ENCODE peak calls at places on chromosome 17, in eight cellular contexts. Y, V, T, B, G, S, X and N are unnamed samples.
A peak's percentile ranks its signal among the peaks of the same experiment; 100 is the strongest.

GRCh38 chr17:76240461-76241204 is at the start of gene RNF157:
- DNase-seq in V (peak; percentile 49), T (no peak), G (peak; percentile 68), B (peak; percentile 83), S (peak; percentile 50), X (peak; percentile 58), Y (peak; percentile 76), N (peak; percentile 93)

GRCh38 chr17:47239663-47240374 is 13.8 kb upstream of the ITGB3 start:
- DNase-seq in T (peak; percentile 100), X (peak; percentile 5), G (no peak), V (no peak), S (no peak), B (peak; percentile 46), Y (no peak), N (no peak)

GRCh38 chr17:17205368-17206148 is 575 bp downstream of the PLD6 start:
- DNase-seq in T (no peak), X (no peak), S (no peak), V (peak; percentile 28), G (peak; percentile 76), B (peak; percentile 42), Y (peak; percentile 80), N (no peak)

GRCh38 chr17:15955793-15956541 is 11.0 kb downstream of the ADORA2B start:
- DNase-seq in G (no peak), S (no peak), B (no peak), T (no peak), V (no peak), Y (no peak), X (no peak), N (peak; percentile 61)

GRCh38 chr17:35778641-35779196 is 16.7 kb downstream of the MMP28 start:
- DNase-seq in T (no peak), B (no peak), V (no peak), S (no peak), G (no peak), X (no peak), Y (no peak), N (no peak)

GRCh38 chr17:1627219-1627986 is 1.2 kb downstream of the SLC43A2 start:
- DNase-seq in X (peak; percentile 80), V (no peak), T (no peak), Y (no peak), S (no peak), G (peak; percentile 87), B (peak; percentile 42), N (peak; percentile 83)

GRCh38 chr17:49252148-49252682 is 21.6 kb upstream of the PHOSPHO1 start:
- DNase-seq in Y (no peak), X (no peak), S (no peak), B (no peak), V (no peak), G (no peak), T (no peak), N (peak; percentile 72)

GRCh38 chr17:69012895-69013805 is 47.6 kb downstream of the ABCA9 start:
- DNase-seq in G (no peak), Y (no peak), T (peak; percentile 8), X (no peak), S (no peak), B (no peak), V (no peak), N (no peak)

GRCh38 chr17:53496356-53496755 is 326.4 kb upstream of the KIF2B start:
- DNase-seq in T (no peak), S (no peak), B (no peak), Y (no peak), G (no peak), V (no peak), X (no peak), N (no peak)

GRCh38 chr17:39767147-39767546 is 29.4 kb downstream of the GRB7 start:
- DNase-seq in Y (no peak), S (no peak), V (no peak), X (no peak), T (no peak), B (no peak), G (no peak), N (peak; percentile 10)

GRCh38 chr17:73815474-73815873 is 171.2 kb upstream of the SDK2 start:
- DNase-seq in V (no peak), X (no peak), Y (no peak), B (no peak), S (no peak), G (no peak), T (no peak), N (peak; percentile 68)